ENCODE peak calls at places on chromosomes 6 and 20, in six cellular contexts. M, I, E, Y, K and Z are unnamed samples.

GRCh38 chr6:156963712-156964700 is 186.8 kb downstream of the ARID1B start:
- DNase-seq in M (no peak), I (no peak), E (peak), Y (peak), K (no peak), Z (peak)

GRCh38 chr6:149235130-149235561 is 82.4 kb upstream of the TAB2 start:
- DNase-seq in M (no peak), I (no peak), E (peak), Y (peak), K (no peak), Z (no peak)

GRCh38 chr6:56835612-56836011 is 119.3 kb upstream of the BEND6 start:
- DNase-seq in M (no peak), I (no peak), E (no peak), Y (no peak), K (no peak), Z (no peak)

GRCh38 chr6:154247119-154247814 is 109.3 kb downstream of the IPCEF1 start:
- DNase-seq in M (no peak), I (no peak), E (no peak), Y (no peak), K (no peak), Z (no peak)

GRCh38 chr20:25859649-25860530 is 163.2 kb upstream of the ZNF337 start:
- DNase-seq in M (no peak), I (peak), E (no peak), Y (no peak), K (peak), Z (no peak)

GRCh38 chr6:111565316-111566221 is 40.1 kb downstream of the TRAF3IP2 start:
- DNase-seq in M (no peak), I (no peak), E (no peak), Y (no peak), K (no peak), Z (no peak)

GRCh38 chr6:55198708-55199107 is 24.4 kb downstream of the HCRTR2 start:
- DNase-seq in M (no peak), I (no peak), E (no peak), Y (no peak), K (no peak), Z (no peak)

GRCh38 chr6:25295651-25296050 is 16.5 kb downstream of the CARMIL1 start:
- DNase-seq in M (no peak), I (no peak), E (no peak), Y (peak), K (no peak), Z (no peak)

GRCh38 chr20:44584103-44584690 is 1.8 kb downstream of the PKIG start:
- DNase-seq in M (no peak), I (no peak), E (no peak), Y (no peak), K (no peak), Z (no peak)

GRCh38 chr6:47135772-47136171 is 93.6 kb upstream of the ADGRF1 start:
- DNase-seq in M (peak), I (no peak), E (peak), Y (peak), K (no peak), Z (peak)

GRCh38 chr20:41512624-41513023 is 105.6 kb downstream of the CHD6 start:
- DNase-seq in M (no peak), I (no peak), E (no peak), Y (no peak), K (no peak), Z (no peak)

GRCh38 chr20:33023439-33024262 is 7.8 kb upstream of the BPIFB6 start:
- DNase-seq in M (no peak), I (no peak), E (no peak), Y (no peak), K (no peak), Z (no peak)

GRCh38 chr20:48962976-48963730 is 41.6 kb downstream of the ARFGEF2 start:
- DNase-seq in M (no peak), I (no peak), E (no peak), Y (no peak), K (no peak), Z (no peak)

GRCh38 chr6:139699335-139699734 is 324.9 kb upstream of the CITED2 start:
- DNase-seq in M (no peak), I (no peak), E (peak), Y (no peak), K (no peak), Z (no peak)

GRCh38 chr6:36666726-36667591 is 11.6 kb upstream of the CDKN1A start:
- DNase-seq in M (peak), I (no peak), E (peak), Y (peak), K (no peak), Z (peak)

GRCh38 chr6:32198866-32199265 is 6.4 kb upstream of the GPSM3 start:
- DNase-seq in M (no peak), I (no peak), E (no peak), Y (no peak), K (no peak), Z (no peak)

GRCh38 chr6:30101939-30102700 is 10.8 kb downstream of the TRIM31 start:
- DNase-seq in M (no peak), I (peak), E (peak), Y (peak), K (peak), Z (peak)